ENCODE peak calls at places on chromosomes 2 and 18, in eight cellular contexts. One of them, this sample, is unnamed.

GRCh38 chr2:64698668-64699444 is 45.1 kb upstream of the SERTAD2 start:
- DNase-seq in fibroblast of lung: peak
- DNase-seq in BJ: peak
- DNase-seq in A172: peak
- DNase-seq in posterior cingulate gyrus: no peak
- DNase-seq in activated gamma-delta T cell: no peak
- DNase-seq in GM23248: peak
- DNase-seq in nephron progenitor cell: no peak
- DNase-seq in this sample: no peak

GRCh38 chr2:201403904-201404303 is 46.8 kb upstream of the FLACC1 start:
- DNase-seq in fibroblast of lung: peak
- DNase-seq in BJ: no peak
- DNase-seq in A172: peak
- DNase-seq in posterior cingulate gyrus: no peak
- DNase-seq in activated gamma-delta T cell: no peak
- DNase-seq in GM23248: peak
- DNase-seq in nephron progenitor cell: no peak
- DNase-seq in this sample: no peak

GRCh38 chr2:149915151-149915550 is 327.6 kb upstream of the MMADHC start:
- DNase-seq in fibroblast of lung: no peak
- DNase-seq in BJ: no peak
- DNase-seq in A172: no peak
- DNase-seq in posterior cingulate gyrus: no peak
- DNase-seq in activated gamma-delta T cell: no peak
- DNase-seq in GM23248: no peak
- DNase-seq in nephron progenitor cell: no peak
- DNase-seq in this sample: no peak

GRCh38 chr2:106575955-106576354 is 88.8 kb downstream of the CD8B2 start:
- DNase-seq in fibroblast of lung: peak
- DNase-seq in BJ: no peak
- DNase-seq in A172: no peak
- DNase-seq in posterior cingulate gyrus: no peak
- DNase-seq in activated gamma-delta T cell: no peak
- DNase-seq in GM23248: peak
- DNase-seq in nephron progenitor cell: peak
- DNase-seq in this sample: no peak

GRCh38 chr18:13211537-13211936 is 7.0 kb upstream of the LDLRAD4 start:
- DNase-seq in fibroblast of lung: no peak
- DNase-seq in BJ: no peak
- DNase-seq in A172: no peak
- DNase-seq in posterior cingulate gyrus: no peak
- DNase-seq in activated gamma-delta T cell: no peak
- DNase-seq in GM23248: no peak
- DNase-seq in nephron progenitor cell: no peak
- DNase-seq in this sample: no peak

GRCh38 chr2:239880396-239880795 is 144.7 kb downstream of the NDUFA10 start:
- DNase-seq in fibroblast of lung: no peak
- DNase-seq in BJ: no peak
- DNase-seq in A172: no peak
- DNase-seq in posterior cingulate gyrus: no peak
- DNase-seq in activated gamma-delta T cell: no peak
- DNase-seq in GM23248: no peak
- DNase-seq in nephron progenitor cell: no peak
- DNase-seq in this sample: no peak

GRCh38 chr18:22627506-22627905 is 209.8 kb upstream of the CTAGE1 start:
- DNase-seq in fibroblast of lung: no peak
- DNase-seq in BJ: no peak
- DNase-seq in A172: no peak
- DNase-seq in posterior cingulate gyrus: no peak
- DNase-seq in activated gamma-delta T cell: no peak
- DNase-seq in GM23248: no peak
- DNase-seq in nephron progenitor cell: no peak
- DNase-seq in this sample: no peak

GRCh38 chr2:197873293-197873701 is 68.9 kb downstream of the PLCL1 start:
- DNase-seq in fibroblast of lung: peak
- DNase-seq in BJ: peak
- DNase-seq in A172: peak
- DNase-seq in posterior cingulate gyrus: peak
- DNase-seq in activated gamma-delta T cell: no peak
- DNase-seq in GM23248: peak
- DNase-seq in nephron progenitor cell: no peak
- DNase-seq in this sample: no peak

This sample was measured in caudate nucleus.